ENCODE peak calls at places on chromosomes 12 and 14, in four cellular contexts. J, W, G and V are unnamed samples.
A peak's percentile ranks its signal among the peaks of the same experiment; 100 is the strongest.

GRCh38 chr12:20142956-20143355 is 225.4 kb upstream of the PDE3A start:
- DNase-seq in J (no peak), W (no peak), G (no peak), V (no peak)

GRCh38 chr14:91509878-91510170 is 286 bp downstream of the PPP4R3A start:
- DNase-seq in J (no peak), W (no peak), G (no peak), V (no peak)

GRCh38 chr12:97168804-97169203 is 261.7 kb downstream of the NEDD1 start:
- DNase-seq in J (no peak), W (no peak), G (no peak), V (no peak)

GRCh38 chr12:106031736-106032135 is 107.0 kb downstream of the NUAK1 start:
- DNase-seq in J (no peak), W (no peak), G (no peak), V (no peak)

GRCh38 chr12:65605019-65605418 is 219.3 kb upstream of the HMGA2 start:
- DNase-seq in J (no peak), W (no peak), G (no peak), V (no peak)

GRCh38 chr12:49566361-49566760 is 1.6 kb downstream of the MCRS1 start:
- DNase-seq in J (no peak), W (no peak), G (no peak), V (no peak)

GRCh38 chr14:32939254-32940065 is 781 bp downstream of the NPAS3 start:
- DNase-seq in J (peak; percentile 85), W (peak; percentile 79), G (peak; percentile 82), V (peak; percentile 90)

GRCh38 chr12:106122004-106122403 is 16.8 kb downstream of the NUAK1 start:
- DNase-seq in J (no peak), W (no peak), G (peak; percentile 3), V (no peak)

GRCh38 chr12:50242751-50243191 is 40.5 kb downstream of the LIMA1 start:
- DNase-seq in J (no peak), W (no peak), G (no peak), V (no peak)

GRCh38 chr14:73243341-73243740 is 6.0 kb downstream of the PAPLN start:
- DNase-seq in J (no peak), W (no peak), G (no peak), V (no peak)

GRCh38 chr14:53127832-53128231 is 25.3 kb downstream of the DDHD1 start:
- DNase-seq in J (no peak), W (no peak), G (no peak), V (no peak)

GRCh38 chr12:16187684-16188083 is 89.8 kb downstream of the SLC15A5 start:
- DNase-seq in J (no peak), W (no peak), G (no peak), V (no peak)

GRCh38 chr12:109677323-109677722 is 36.3 kb upstream of the FAM222A start:
- DNase-seq in J (no peak), W (no peak), G (no peak), V (no peak)

GRCh38 chr12:69866698-69867097 is 41.7 kb downstream of the MYRFL start:
- DNase-seq in J (no peak), W (no peak), G (no peak), V (no peak)

GRCh38 chr14:103896578-103896977 is 31.7 kb upstream of the TDRD9 start:
- DNase-seq in J (no peak), W (no peak), G (peak; percentile 16), V (no peak)

GRCh38 chr14:69684461-69685183 is 73.2 kb downstream of the SUSD6 start:
- DNase-seq in J (peak; percentile 52), W (no peak), G (no peak), V (no peak)

GRCh38 chr14:103679351-103679750 is 35.9 kb downstream of the XRCC3 start:
- DNase-seq in J (peak; percentile 54), W (no peak), G (no peak), V (peak; percentile 67)

GRCh38 chr12:49367381-49368239 is at the start of gene SPATS2:
- DNase-seq in J (peak; percentile 94), W (peak; percentile 91), G (peak; percentile 96), V (peak; percentile 96)

GRCh38 chr14:22524784-22525161 is 64.3 kb downstream of the DAD1 start:
- DNase-seq in J (no peak), W (no peak), G (no peak), V (no peak)

GRCh38 chr12:46717159-46717558 is 108.6 kb downstream of the SLC38A4 start:
- DNase-seq in J (no peak), W (no peak), G (no peak), V (no peak)

GRCh38 chr12:18294889-18295288 is 33.6 kb downstream of the PIK3C2G start:
- DNase-seq in J (no peak), W (no peak), G (no peak), V (no peak)

GRCh38 chr12:128820723-128821432 is 2.9 kb downstream of the SLC15A4 start:
- DNase-seq in J (peak; percentile 48), W (peak; percentile 17), G (peak; percentile 39), V (peak; percentile 40)

GRCh38 chr14:61514006-61514830 is 181.1 kb upstream of the HIF1A start:
- DNase-seq in J (peak; percentile 54), W (no peak), G (no peak), V (peak; percentile 66)

GRCh38 chr12:14960548-14961465 is 594 bp downstream of the ARHGDIB start:
- DNase-seq in J (no peak), W (no peak), G (peak; percentile 72), V (peak; percentile 35)

GRCh38 chr12:70549340-70550179 is 87.7 kb downstream of the PTPRB start:
- DNase-seq in J (no peak), W (no peak), G (no peak), V (no peak)

GRCh38 chr14:53613404-53614253 is 343.0 kb downstream of the BMP4 start:
- DNase-seq in J (no peak), W (peak; percentile 77), G (no peak), V (no peak)

GRCh38 chr14:102749393-102749792 is 27.9 kb upstream of the TRAF3 start:
- DNase-seq in J (no peak), W (no peak), G (no peak), V (no peak)

GRCh38 chr14:71725802-71726638 is 206.2 kb upstream of the RGS6 start:
- DNase-seq in J (no peak), W (no peak), G (no peak), V (no peak)

GRCh38 chr12:2266666-2267623 is 214.2 kb downstream of the CACNA1C start:
- DNase-seq in J (no peak), W (no peak), G (no peak), V (no peak)
- H3K4me1 ChIP-seq in J (no peaks in the 10 kb centered on the region), W (no peaks in the 10 kb centered on the region), G (peaks cover 27% of the 10 kb centered on the region), V (no peaks in the 10 kb centered on the region)

DNA sequence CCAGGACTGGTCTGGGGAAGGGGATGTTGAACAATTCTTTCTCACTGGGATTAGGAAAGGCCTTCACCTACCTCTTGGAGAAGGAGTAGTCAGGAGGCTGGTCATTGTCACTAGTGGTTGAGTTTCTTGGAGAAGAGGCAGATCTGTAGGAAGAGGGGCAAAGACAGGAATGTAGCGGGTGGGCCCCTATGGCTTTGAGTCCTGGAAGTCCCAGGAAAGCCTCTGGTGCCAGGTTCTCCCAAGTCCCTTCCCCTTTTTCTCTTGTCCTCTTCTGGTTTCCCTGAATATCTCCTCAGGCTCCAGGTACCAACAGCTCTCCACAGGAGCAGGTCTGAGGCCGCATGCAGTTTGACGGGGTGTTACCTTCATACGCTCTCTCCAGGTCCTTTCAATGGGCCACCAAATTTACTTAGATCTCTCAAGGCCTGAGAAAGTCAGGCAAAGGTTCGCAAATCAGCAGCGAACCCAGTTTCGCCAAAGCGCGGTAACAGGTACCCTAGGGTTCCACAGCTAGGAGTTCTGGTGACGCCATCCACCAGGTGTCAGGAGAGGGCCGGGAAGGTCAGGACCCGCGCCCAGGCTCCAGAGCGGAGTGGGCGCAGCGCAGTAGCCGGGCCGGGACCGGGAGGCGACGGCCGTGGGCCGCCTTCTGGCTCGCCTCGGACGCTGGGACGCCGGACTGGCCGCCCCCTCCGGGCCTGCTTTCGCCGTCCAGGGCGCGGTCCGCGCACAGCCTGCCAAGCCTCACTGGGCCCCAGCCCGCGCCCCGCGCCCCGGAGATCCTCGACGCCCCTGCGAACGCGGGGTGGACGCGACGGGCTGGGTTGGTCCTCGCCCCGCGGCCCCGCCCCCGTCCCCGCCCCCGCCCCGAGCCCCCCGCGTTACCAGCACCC is 795 bp downstream of the SMAGP start:
- DNase-seq in J (peak; percentile 52), W (peak; percentile 78), G (peak; percentile 34), V (peak; percentile 58)
- TF ChIP-seq CTCF in J (no peak), W (peak; percentile 32), G (peak; percentile 41), V (no peak)

DNA sequence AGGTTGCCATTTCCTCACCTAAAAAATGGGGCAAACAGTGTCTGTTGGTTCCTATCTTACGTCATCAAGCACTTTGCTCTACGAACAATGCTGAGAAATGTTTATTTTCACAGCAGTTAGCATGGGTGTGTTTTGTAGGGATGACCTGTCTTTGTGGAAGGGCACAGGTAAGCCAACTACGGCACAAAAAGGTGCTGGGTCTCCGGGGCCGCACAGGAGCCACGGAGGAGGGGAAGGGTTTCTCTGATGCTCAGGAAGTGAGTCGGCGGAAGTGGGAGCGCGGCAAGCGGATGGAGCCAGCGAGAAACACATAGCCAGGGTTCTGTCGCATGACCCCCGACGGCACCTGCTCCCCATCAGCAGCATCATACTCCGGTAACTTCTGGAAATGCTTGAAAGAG is 65.6 kb upstream of the TCL1B start:
- DNase-seq in J (no peak), W (no peak), G (no peak), V (no peak)
- TF ChIP-seq POLR2A in J (no peak), W (no peak), G (no peak), V (no peak)

DNA sequence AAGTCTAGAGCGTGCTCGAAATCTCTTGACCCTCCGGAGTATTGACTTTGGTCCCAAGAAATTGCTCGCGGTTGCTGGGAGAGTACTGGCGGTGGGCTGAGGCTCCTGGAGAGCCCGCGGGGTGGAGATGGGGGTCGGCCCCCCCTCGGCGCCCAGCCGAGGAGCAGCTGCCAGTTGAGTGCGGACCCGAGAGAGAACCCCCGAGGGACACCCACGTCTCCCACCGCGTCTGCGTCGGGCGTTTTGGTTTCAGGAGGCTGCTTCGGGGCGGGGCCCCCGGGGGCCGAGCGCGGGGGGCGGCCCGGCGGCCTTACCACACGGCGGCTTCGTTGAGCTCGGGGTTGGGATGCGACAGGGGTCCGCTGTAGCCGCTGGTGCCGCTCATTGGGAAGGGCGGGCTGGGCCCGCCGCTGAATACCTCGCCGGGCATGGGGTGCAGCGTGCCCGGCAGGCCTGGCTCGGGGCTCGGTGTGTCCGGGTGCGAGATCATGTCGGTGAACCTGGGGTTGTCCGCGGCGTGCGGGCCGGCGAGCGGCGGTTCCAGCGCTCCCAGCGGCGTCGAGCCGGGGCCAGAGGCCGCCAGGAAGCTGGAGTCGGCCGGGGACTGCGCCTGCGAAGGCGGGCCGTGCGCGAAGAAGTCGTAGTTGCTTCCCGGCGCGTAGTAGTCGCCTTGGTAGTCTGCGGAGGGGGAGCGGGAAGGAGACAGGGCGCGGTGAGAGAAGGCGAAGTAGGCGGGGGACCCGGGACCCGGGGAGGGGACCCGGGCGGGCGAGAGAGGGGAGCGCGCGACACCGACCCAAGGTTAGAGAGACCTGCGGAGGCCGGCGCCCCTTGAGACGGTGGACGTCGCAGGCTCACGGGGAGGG is 8.6 kb downstream of the LHX5 start:
- DNase-seq in J (no peak), W (no peak), G (no peak), V (no peak)
- H3K4me1 ChIP-seq in J (peaks cover 41% of the 10 kb centered on the region), W (peaks cover 46% of the 10 kb centered on the region), G (peaks cover 32% of the 10 kb centered on the region), V (peaks cover 37% of the 10 kb centered on the region)